ENCODE peak calls at places on chromosomes 6 and 20, in six cellular contexts. K is heart left ventricle, P is EL, L is HEK293T, N is RWPE1, H is NAMALWA. J is an unnamed sample.

GRCh38 chr6:84623956-84624680 is 140.3 kb downstream of the TBX18 start:
- DNase-seq in K (peak), P (peak), L (no peak), N (peak), H (no peak), J (no peak)

GRCh38 chr6:111805511-111806181 is 67.6 kb downstream of the FYN start:
- DNase-seq in K (no peak), P (peak), L (no peak), N (no peak), H (peak), J (no peak)

GRCh38 chr6:97394160-97394748 is 111.2 kb upstream of the MMS22L start:
- DNase-seq in K (peak), P (peak), L (peak), N (peak), H (peak), J (peak)

GRCh38 chr6:49054311-49054710 is 408.7 kb downstream of the MMUT start:
- DNase-seq in K (no peak), P (no peak), L (no peak), N (peak), H (no peak), J (no peak)

GRCh38 chr6:22690446-22690845 is 121.1 kb downstream of the HDGFL1 start:
- DNase-seq in K (no peak), P (no peak), L (no peak), N (no peak), H (no peak), J (no peak)

GRCh38 chr6:16676376-16676775 is 84.9 kb downstream of the ATXN1 start:
- DNase-seq in K (no peak), P (peak), L (no peak), N (no peak), H (no peak), J (no peak)

GRCh38 chr20:25149986-25150385 is 45.5 kb upstream of the ENTPD6 start:
- DNase-seq in K (no peak), P (no peak), L (no peak), N (no peak), H (no peak), J (no peak)

GRCh38 chr6:130494745-130495144 is 128.9 kb downstream of the TMEM200A start:
- DNase-seq in K (no peak), P (peak), L (no peak), N (no peak), H (no peak), J (no peak)

J was measured in mucosa of descending colon.